ENCODE peak calls at places on chromosome 22, in nine cellular contexts. H is AG09319; V is T-cell; I is activated CD4-positive, CD25-positive, alpha-beta regulatory T cell; F is stimulated activated CD4-positive, alpha-beta T cell treated with anti-CD3 and anti-CD28 coated beads, Interleukin-12 subunit alpha, Interleukin-12 subunit beta, amount 100 ng/mL, for 4 hours; L is H9; Y is fibroblast of lung; A is activated T-helper 9 cell treated with anti-CD3 and anti-CD28 coated beads, Interleukin-2, amount 50 U/mL, for 16 hours; R is activated CD4-positive, alpha-beta T cell treated with anti-CD3 and anti-CD28 coated beads for 36 hours. P is an unnamed sample.

GRCh38 chr22:47169801-47170140 is 407.3 kb downstream of the TBC1D22A start:
- DNase-seq in Y (no peak), R (no peak), H (no peak), A (no peak), V (no peak), I (no peak), F (no peak), L (no peak), P (no peak)

GRCh38 chr22:45911601-45912271 is 65.2 kb downstream of the WNT7B start:
- DNase-seq in R (no peak), I (no peak), A (no peak), H (no peak), F (no peak), L (no peak), Y (peak), V (no peak), P (no peak)

GRCh38 chr22:43862074-43862881 is at the start of gene SULT4A1:
- DNase-seq in F (no peak), V (no peak), I (no peak), A (no peak), R (peak), Y (peak), H (no peak), L (peak), P (no peak)

GRCh38 chr22:22749167-22749758 is 104.8 kb downstream of the GGTLC2 start:
- DNase-seq in L (no peak), Y (no peak), V (no peak), I (no peak), A (no peak), R (no peak), H (no peak), F (no peak), P (no peak)

GRCh38 chr22:37290737-37291136 is 8.4 kb downstream of the CYTH4 start:
- DNase-seq in I (no peak), V (no peak), F (no peak), Y (peak), R (no peak), L (no peak), H (no peak), A (no peak), P (no peak)

GRCh38 chr22:36052505-36052941 is 23.9 kb upstream of the RBFOX2 start:
- DNase-seq in H (no peak), R (peak), A (no peak), V (no peak), F (no peak), L (no peak), I (no peak), Y (no peak), P (no peak)

GRCh38 chr22:25193548-25193947 is 6.1 kb upstream of the CRYBB3 start:
- DNase-seq in I (no peak), R (no peak), A (no peak), H (no peak), V (no peak), L (peak), Y (no peak), F (no peak), P (no peak)

GRCh38 chr22:32837803-32838202 is 36.3 kb downstream of the TIMP3 start:
- DNase-seq in A (no peak), Y (no peak), L (no peak), H (no peak), I (no peak), F (no peak), R (no peak), V (no peak), P (no peak)

GRCh38 chr22:29313126-29314071 is 2.1 kb downstream of the RASL10A start:
- DNase-seq in L (peak), A (no peak), Y (peak), V (no peak), F (no peak), H (no peak), I (no peak), R (peak), P (no peak)

GRCh38 chr22:43197271-43197941 is 10.5 kb upstream of the TTLL12 start:
- DNase-seq in H (no peak), Y (no peak), A (no peak), I (no peak), F (no peak), R (no peak), V (no peak), L (no peak), P (no peak)

GRCh38 chr22:19719055-19719482 is 4.3 kb upstream of the GP1BB start:
- DNase-seq in A (no peak), F (peak), H (no peak), L (no peak), V (no peak), R (peak), I (no peak), Y (no peak), P (peak)

GRCh38 chr22:31193092-31193491 is 19.0 kb upstream of the LIMK2 start:
- DNase-seq in A (no peak), L (no peak), I (no peak), F (no peak), R (no peak), Y (no peak), H (no peak), V (no peak), P (no peak)

GRCh38 chr22:20171288-20172037 is 20.6 kb upstream of the CCDC188 start:
- DNase-seq in I (no peak), V (no peak), R (no peak), H (no peak), Y (no peak), A (no peak), L (no peak), F (no peak), P (no peak)

GRCh38 chr22:46593211-46593676 is 26.9 kb upstream of the GRAMD4 start:
- DNase-seq in V (no peak), I (no peak), Y (no peak), H (no peak), F (no peak), A (no peak), L (no peak), R (no peak), P (no peak)

GRCh38 chr22:36022162-36022561 is 6.5 kb downstream of the RBFOX2 start:
- DNase-seq in H (no peak), F (no peak), A (no peak), I (no peak), L (no peak), V (no peak), Y (peak), R (no peak), P (no peak)

GRCh38 chr22:42970029-42970428 is 44.9 kb downstream of the PACSIN2 start:
- DNase-seq in Y (no peak), R (peak), V (no peak), I (no peak), L (no peak), F (no peak), A (no peak), H (no peak), P (no peak)

GRCh38 chr22:30910358-30910757 is 58.2 kb downstream of the MORC2 start:
- DNase-seq in V (no peak), L (no peak), A (no peak), I (no peak), F (no peak), R (no peak), H (no peak), Y (no peak), P (no peak)

GRCh38 chr22:28826921-28827320 is 26.6 kb upstream of the XBP1 start:
- DNase-seq in V (no peak), F (no peak), L (no peak), R (no peak), A (no peak), Y (no peak), H (no peak), I (no peak), P (no peak)

GRCh38 chr22:50734343-50734771 is 3.6 kb upstream of the ACR start:
- DNase-seq in R (no peak), I (no peak), L (no peak), V (no peak), H (no peak), F (no peak), Y (no peak), A (no peak), P (no peak)

GRCh38 chr22:23500508-23501208 is 79.4 kb downstream of the IGLL1 start:
- DNase-seq in L (no peak), H (no peak), I (no peak), F (no peak), Y (no peak), R (no peak), A (no peak), V (no peak), P (no peak)

GRCh38 chr22:44307509-44308169 is 5.1 kb downstream of the SHISAL1 start:
- DNase-seq in F (no peak), L (no peak), Y (no peak), I (no peak), A (no peak), H (no peak), V (no peak), R (no peak), P (no peak)

GRCh38 chr22:30423296-30423958 is 2.1 kb upstream of the MTFP1 start:
- DNase-seq in H (no peak), A (peak), R (peak), L (no peak), V (no peak), I (peak), F (peak), Y (no peak), P (peak)

GRCh38 chr22:38461057-38461413 is 6.0 kb upstream of the KCNJ4 start:
- DNase-seq in F (no peak), I (no peak), V (no peak), A (no peak), L (no peak), R (no peak), Y (no peak), H (no peak), P (no peak)